ENCODE peak calls at places on chromosomes 6 and 20, in seven cellular contexts. S, C, L, E, D, P and A are unnamed samples.

GRCh38 chr6:141483561-141484061 is 649.1 kb upstream of the GJE1 start:
- DNase-seq in S (peak; percentile 93), C (peak; percentile 93), L (peak; percentile 93), E (peak; percentile 15), D (no peak), P (no peak), A (no peak)

GRCh38 chr20:709864-710761 is 34.5 kb upstream of the SCRT2 start:
- DNase-seq in S (no peak), C (no peak), L (no peak), E (no peak), D (no peak), P (no peak), A (no peak)

GRCh38 chr6:141562181-141562800 is 570.4 kb upstream of the GJE1 start:
- DNase-seq in S (peak; percentile 21), C (no peak), L (no peak), E (no peak), D (no peak), P (no peak), A (no peak)

GRCh38 chr20:31751126-31751525 is 12.0 kb downstream of the TPX2 start:
- DNase-seq in S (peak; percentile 92), C (peak; percentile 97), L (peak; percentile 83), E (no peak), D (no peak), P (no peak), A (no peak)

GRCh38 chr20:45892828-45893500 is 1.8 kb downstream of the CTSA start:
- DNase-seq in S (no peak), C (no peak), L (no peak), E (peak; percentile 39), D (no peak), P (no peak), A (no peak)

GRCh38 chr20:63472159-63472811 is at the start of gene KCNQ2:
- DNase-seq in S (no peak), C (no peak), L (no peak), E (no peak), D (no peak), P (no peak), A (peak; percentile 75)

GRCh38 chr20:35888659-35889058 is 65.6 kb downstream of the SCAND1 start:
- DNase-seq in S (no peak), C (no peak), L (no peak), E (no peak), D (no peak), P (no peak), A (no peak)

GRCh38 chr6:26173836-26174144 is 86.6 kb downstream of the HFE start:
- DNase-seq in S (no peak), C (no peak), L (no peak), E (no peak), D (no peak), P (no peak), A (no peak)

GRCh38 chr6:11778042-11778441 is 561 bp downstream of the ADTRP start:
- DNase-seq in S (no peak), C (no peak), L (no peak), E (no peak), D (no peak), P (no peak), A (no peak)
- H3K4me3 ChIP-seq in S (no peak overlapping the region), C (no peak overlapping the region), L (no peak overlapping the region), E (no peak overlapping the region), D (no peak overlapping the region), P (no peak overlapping the region), A (no peak overlapping the region)

DNA sequence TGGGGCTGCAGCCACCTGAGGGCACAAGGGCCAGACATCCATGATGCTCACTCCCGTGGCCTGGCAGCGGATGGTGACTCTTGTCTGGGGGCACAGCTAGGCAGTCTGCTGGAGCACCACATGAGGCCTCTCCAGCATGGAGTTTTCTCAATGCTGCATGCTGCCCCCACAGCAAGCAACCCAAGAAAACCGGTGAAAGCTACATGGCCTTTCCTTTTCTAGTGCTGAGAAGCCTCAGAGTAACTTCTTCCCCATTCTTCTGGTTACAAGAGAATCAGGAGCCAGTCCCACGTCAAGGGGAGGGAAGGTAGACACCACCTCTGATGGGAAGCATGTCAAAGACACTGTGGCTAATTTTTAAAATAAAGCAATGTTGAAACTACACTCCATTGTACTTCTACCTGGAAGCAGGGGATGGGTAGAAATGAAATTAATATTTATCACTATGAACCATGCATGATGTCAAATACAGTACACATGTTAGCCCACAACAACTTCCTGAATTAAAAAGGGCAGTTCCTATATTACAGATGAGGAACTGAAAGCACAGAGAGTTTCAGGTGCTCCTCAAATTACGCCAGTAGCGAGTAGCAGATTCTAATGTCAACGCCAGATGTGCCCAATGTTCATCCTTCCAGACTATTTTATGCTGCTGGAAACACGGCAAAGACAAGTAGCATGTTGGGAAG is 101.5 kb downstream of the LAMP5 start:
- DNase-seq in S (no peak), C (no peak), L (no peak), E (no peak), D (no peak), P (no peak), A (no peak)
- H3K4me3 ChIP-seq in S (no peak overlapping the region), C (no peak overlapping the region), L (no peak overlapping the region), E (no peak overlapping the region), D (no peak overlapping the region), P (no peak overlapping the region), A (no peak overlapping the region)

GRCh38 chr6:43578748-43579147 is 2.8 kb downstream of the POLH start:
- DNase-seq in S (peak; percentile 19), C (no peak), L (no peak), E (no peak), D (no peak), P (no peak), A (no peak)
- H3K4me3 ChIP-seq in S (no peak overlapping the region), C (no peak overlapping the region), L (no peak overlapping the region), E (no peak overlapping the region), D (no peak overlapping the region), P (no peak overlapping the region), A (no peak overlapping the region)

GRCh38 chr20:49814057-49814675 is 1.5 kb downstream of the SLC9A8 start:
- DNase-seq in S (no peak), C (no peak), L (no peak), E (no peak), D (no peak), P (no peak), A (no peak)
- H3K4me3 ChIP-seq in S (peak overlapping the region; percentile 94), C (no peak overlapping the region), L (no peak overlapping the region), E (no peak overlapping the region), D (no peak overlapping the region), P (no peak overlapping the region), A (peak overlapping the region; percentile 57)

GRCh38 chr6:17584241-17584803 is 15.8 kb upstream of the FAM8A1 start:
- DNase-seq in S (peak; percentile 72), C (peak; percentile 88), L (peak; percentile 88), E (no peak), D (peak; percentile 49), P (peak; percentile 67), A (peak; percentile 51)
- H3K4me3 ChIP-seq in S (no peak overlapping the region), C (no peak overlapping the region), L (no peak overlapping the region), E (no peak overlapping the region), D (no peak overlapping the region), P (no peak overlapping the region), A (no peak overlapping the region)

GRCh38 chr6:127897437-127897836 is 3.4 kb downstream of the THEMIS start:
- DNase-seq in S (peak; percentile 2), C (no peak), L (no peak), E (no peak), D (no peak), P (no peak), A (no peak)
- H3K4me3 ChIP-seq in S (no peak overlapping the region), C (no peak overlapping the region), L (no peak overlapping the region), E (peak overlapping the region; percentile 68), D (no peak overlapping the region), P (no peak overlapping the region), A (no peak overlapping the region)

GRCh38 chr20:47361268-47361665 is 4.8 kb upstream of the ZMYND8 start:
- DNase-seq in S (peak; percentile 4), C (no peak), L (peak; percentile 17), E (no peak), D (no peak), P (no peak), A (no peak)
- H3K4me3 ChIP-seq in S (no peak overlapping the region), C (no peak overlapping the region), L (no peak overlapping the region), E (no peak overlapping the region), D (no peak overlapping the region), P (no peak overlapping the region), A (no peak overlapping the region)

GRCh38 chr6:148144917-148145521 is 197.6 kb upstream of the SASH1 start:
- DNase-seq in S (peak; percentile 61), C (peak; percentile 84), L (peak; percentile 79), E (peak; percentile 29), D (peak; percentile 72), P (peak; percentile 54), A (peak; percentile 91)
- H3K4me3 ChIP-seq in S (no peak overlapping the region), C (peak overlapping the region; percentile 6), L (no peak overlapping the region), E (no peak overlapping the region), D (no peak overlapping the region), P (no peak overlapping the region), A (no peak overlapping the region)

DNA sequence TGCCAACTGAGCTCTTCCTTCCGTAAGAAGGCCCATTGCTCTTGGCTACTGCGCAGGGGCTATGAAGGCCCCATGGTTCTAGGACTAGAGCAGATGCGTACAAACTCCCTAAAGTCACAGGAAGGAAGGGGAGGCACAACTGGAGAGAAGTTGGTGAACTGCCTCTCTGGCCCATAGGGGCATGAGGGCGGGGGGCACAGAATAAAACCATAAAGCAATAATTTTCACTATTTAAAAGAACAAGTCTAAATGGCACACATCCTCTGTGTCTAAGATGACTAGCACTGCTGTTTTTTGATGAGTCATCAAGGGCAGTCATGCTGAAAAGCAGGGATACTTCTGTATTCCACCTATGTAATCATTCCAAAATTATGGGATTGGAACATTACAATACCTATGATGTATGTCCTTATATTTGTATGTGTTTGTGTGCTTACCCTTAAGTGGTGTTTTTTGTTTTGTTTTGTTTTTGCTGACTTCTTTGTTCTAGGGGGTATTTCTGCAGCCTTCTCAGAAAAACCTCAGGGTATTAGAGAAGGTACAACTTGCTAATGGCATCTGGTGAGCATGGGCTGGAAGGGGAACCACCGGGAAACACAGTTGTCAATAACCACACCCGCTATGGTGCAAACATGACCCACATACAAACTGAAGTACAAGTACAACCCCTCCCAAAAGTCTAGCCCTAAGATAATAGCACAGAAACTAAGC is 36.9 kb downstream of the B4GALT5 start:
- DNase-seq in S (peak; percentile 78), C (peak; percentile 59), L (peak; percentile 67), E (no peak), D (no peak), P (no peak), A (no peak)
- H3K4me3 ChIP-seq in S (no peak overlapping the region), C (no peak overlapping the region), L (no peak overlapping the region), E (no peak overlapping the region), D (no peak overlapping the region), P (no peak overlapping the region), A (no peak overlapping the region)